ENCODE peak calls at places on chromosomes 11 and 22, in seven cellular contexts. R is IMR-90, B is fibroblast of lung, O is HCT116, D is GM23338, S is PC-3, F is OCI-LY7. N is an unnamed sample.

GRCh38 chr11:120807414-120808150 is 216.3 kb upstream of the TBCEL start:
- DNase-seq in R (peak), B (peak), O (no peak), D (peak), S (peak), F (no peak), N (no peak)

GRCh38 chr11:77411238-77411637 is 62.7 kb downstream of the PAK1 start:
- DNase-seq in R (peak), B (peak), O (no peak), D (peak), S (no peak), F (no peak), N (peak)

GRCh38 chr22:20131856-20132685 is 467 bp downstream of the ZDHHC8 start:
- DNase-seq in R (no peak), B (no peak), O (no peak), D (no peak), S (no peak), F (no peak), N (peak)

GRCh38 chr11:66862559-66863037 is 5.7 kb downstream of the LRFN4 start:
- DNase-seq in R (no peak), B (no peak), O (no peak), D (no peak), S (no peak), F (no peak), N (no peak)

GRCh38 chr11:1486054-1486825 is at the start of gene MOB2:
- DNase-seq in R (peak), B (peak), O (no peak), D (peak), S (no peak), F (no peak), N (no peak)

GRCh38 chr11:116714902-116715301 is 57.9 kb downstream of the BUD13 start:
- DNase-seq in R (no peak), B (no peak), O (no peak), D (peak), S (no peak), F (no peak), N (no peak)

GRCh38 chr11:1236316-1237127 is 13.7 kb downstream of the MUC5B start:
- DNase-seq in R (no peak), B (no peak), O (no peak), D (no peak), S (no peak), F (no peak), N (no peak)

GRCh38 chr11:31641477-31642062 is 132.0 kb downstream of the ELP4 start:
- DNase-seq in R (peak), B (peak), O (peak), D (peak), S (peak), F (peak), N (peak)

GRCh38 chr11:9039863-9040262 is 36.1 kb upstream of the NRIP3 start:
- DNase-seq in R (no peak), B (no peak), O (no peak), D (no peak), S (no peak), F (no peak), N (no peak)

GRCh38 chr11:120499088-120499487 is 12.5 kb upstream of the GRIK4 start:
- DNase-seq in R (no peak), B (no peak), O (no peak), D (no peak), S (no peak), F (no peak), N (no peak)

GRCh38 chr11:72989727-72990126 is 152.4 kb downstream of the FCHSD2 start:
- DNase-seq in R (peak), B (no peak), O (no peak), D (no peak), S (no peak), F (no peak), N (no peak)

GRCh38 chr22:48895831-48896765 is 931.6 kb downstream of the BRD1 start:
- DNase-seq in R (no peak), B (no peak), O (no peak), D (no peak), S (no peak), F (no peak), N (no peak)

GRCh38 chr11:19311306-19312030 is 70.7 kb upstream of the E2F8 start:
- DNase-seq in R (peak), B (peak), O (peak), D (peak), S (peak), F (peak), N (peak)

GRCh38 chr11:66476841-66477251 is 3.4 kb upstream of the DPP3 start:
- DNase-seq in R (no peak), B (no peak), O (no peak), D (peak), S (no peak), F (no peak), N (no peak)

GRCh38 chr11:134270250-134270714 is 5.9 kb upstream of the GLB1L3 start:
- DNase-seq in R (no peak), B (no peak), O (peak), D (peak), S (peak), F (no peak), N (no peak)

GRCh38 chr22:17597217-17597616 is 31.3 kb downstream of the ATP6V1E1 start:
- DNase-seq in R (peak), B (no peak), O (no peak), D (no peak), S (no peak), F (no peak), N (no peak)

GRCh38 chr22:30000566-30000965 is 79.7 kb upstream of the HORMAD2 start:
- DNase-seq in R (peak), B (peak), O (no peak), D (no peak), S (peak), F (no peak), N (no peak)

GRCh38 chr22:24730864-24731263 is 43.7 kb downstream of the PIWIL3 start:
- DNase-seq in R (no peak), B (no peak), O (no peak), D (peak), S (no peak), F (no peak), N (no peak)

GRCh38 chr11:118609380-118610219 is 2.2 kb downstream of the PHLDB1 start:
- DNase-seq in R (peak), B (peak), O (no peak), D (peak), S (no peak), F (no peak), N (no peak)

GRCh38 chr11:20964985-20965384 is 295.6 kb downstream of the NELL1 start:
- DNase-seq in R (no peak), B (no peak), O (no peak), D (no peak), S (no peak), F (no peak), N (no peak)

GRCh38 chr22:50303848-50304527 is 3.5 kb downstream of the PLXNB2 start:
- DNase-seq in R (no peak), B (no peak), O (no peak), D (peak), S (peak), F (peak), N (peak)

GRCh38 chr11:109747839-109748238 is 325.8 kb downstream of the C11orf87 start:
- DNase-seq in R (no peak), B (no peak), O (no peak), D (no peak), S (peak), F (no peak), N (no peak)

GRCh38 chr11:116814502-116814901 is 8.6 kb downstream of the APOA4 start:
- DNase-seq in R (no peak), B (no peak), O (no peak), D (no peak), S (no peak), F (no peak), N (no peak)

GRCh38 chr11:118115048-118115447 is 28.3 kb upstream of the SMIM35 start:
- DNase-seq in R (no peak), B (no peak), O (no peak), D (no peak), S (no peak), F (no peak), N (no peak)

GRCh38 chr11:114774599-114775365 is 96.5 kb downstream of the NXPE2 start:
- DNase-seq in R (peak), B (peak), O (peak), D (peak), S (peak), F (peak), N (peak)

GRCh38 chr11:126188332-126189108 is 22.9 kb downstream of the RPUSD4 start:
- DNase-seq in R (no peak), B (no peak), O (no peak), D (no peak), S (no peak), F (peak), N (peak)

GRCh38 chr11:134730596-134731538 is 318.8 kb upstream of the B3GAT1 start:
- DNase-seq in R (no peak), B (no peak), O (no peak), D (no peak), S (no peak), F (no peak), N (no peak)

GRCh38 chr22:49048591-49048990 is 779.1 kb downstream of the BRD1 start:
- DNase-seq in R (no peak), B (no peak), O (no peak), D (no peak), S (no peak), F (no peak), N (no peak)

GRCh38 chr11:95035316-95035715 is 10.3 kb downstream of the KDM4E start:
- DNase-seq in R (no peak), B (no peak), O (no peak), D (no peak), S (no peak), F (no peak), N (no peak)

GRCh38 chr22:25210831-25211230 is 8.6 kb upstream of the CRYBB2 start:
- DNase-seq in R (no peak), B (no peak), O (no peak), D (no peak), S (no peak), F (no peak), N (no peak)

GRCh38 chr11:2825261-2825885 is 60.2 kb downstream of the CDKN1C start:
- DNase-seq in R (peak), B (peak), O (no peak), D (no peak), S (peak), F (no peak), N (no peak)

GRCh38 chr11:111926505-111927391 is 8.0 kb downstream of the C11orf52 start:
- DNase-seq in R (peak), B (peak), O (peak), D (peak), S (peak), F (peak), N (peak)
- H3K4me3 ChIP-seq in R (peak), B (peak), O (peak), D (peak), S (peak), F (peak), N (peak)

DNA sequence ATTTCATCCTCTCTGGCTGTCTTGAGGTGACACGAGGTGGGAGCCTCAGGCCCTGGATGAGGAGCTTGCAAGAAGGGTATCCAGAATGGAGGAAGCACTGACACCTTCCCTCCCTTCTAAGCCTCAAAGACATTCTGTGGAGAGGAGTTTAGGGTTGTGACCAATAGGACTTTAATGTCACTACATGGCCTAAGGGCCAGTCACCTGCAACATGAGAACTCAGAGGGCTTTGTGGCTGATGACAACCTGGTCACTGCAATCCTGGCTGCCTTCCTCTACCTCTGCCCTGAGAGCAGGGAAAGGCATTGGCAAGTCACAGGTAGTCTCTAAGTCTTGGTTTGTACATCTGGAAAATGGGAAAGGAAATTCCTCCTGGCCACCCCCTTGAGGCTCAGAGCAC is 33.7 kb downstream of the PISD start:
- DNase-seq in R (no peak), B (no peak), O (no peak), D (no peak), S (no peak), F (no peak), N (no peak)
- H3K4me2 ChIP-seq in R (no peak), B (no peak), O (no peak), D (no peak), S (no peak), F (peak), N (no peak)

GRCh38 chr22:47054231-47055072 is 292.0 kb downstream of the TBC1D22A start:
- DNase-seq in R (no peak), B (no peak), O (no peak), D (no peak), S (no peak), F (no peak), N (no peak)

GRCh38 chr22:47055073-47055355 is 292.6 kb downstream of the TBC1D22A start:
- DNase-seq in R (no peak), B (no peak), O (no peak), D (no peak), S (no peak), F (no peak), N (no peak)

GRCh38 chr22:47056361-47056760 is 293.9 kb downstream of the TBC1D22A start:
- DNase-seq in R (no peak), B (no peak), O (no peak), D (no peak), S (no peak), F (no peak), N (no peak)

GRCh38 chr22:47055921-47056320 is 293.5 kb downstream of the TBC1D22A start:
- DNase-seq in R (no peak), B (no peak), O (no peak), D (no peak), S (no peak), F (no peak), N (no peak)

DNA sequence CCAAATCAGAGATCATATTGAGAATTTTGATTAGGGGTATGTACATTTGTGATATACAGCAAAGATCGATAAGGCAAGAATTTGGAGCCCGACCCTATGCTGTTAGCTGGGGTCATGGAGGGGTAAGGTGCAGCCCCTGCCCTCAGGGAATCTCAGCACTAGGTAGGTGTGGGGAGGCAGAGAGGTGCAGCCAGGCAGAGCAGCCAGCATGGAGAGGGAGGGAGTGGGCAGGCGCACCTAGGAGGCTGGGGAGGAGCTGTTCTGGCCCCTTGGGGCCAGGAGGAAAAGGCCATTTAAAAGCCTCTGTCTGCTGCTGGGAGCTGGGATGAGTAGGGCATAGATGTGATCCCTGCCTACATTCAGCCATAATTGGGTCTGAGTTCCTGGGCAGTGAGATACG is 293.0 kb downstream of the TBC1D22A start:
- DNase-seq in R (no peak), B (no peak), O (no peak), D (no peak), S (no peak), F (no peak), N (no peak)
- H3K4me3 ChIP-seq in R (no peak), B (no peak), O (no peak), D (no peak), S (no peak), F (no peak), N (peak)

GRCh38 chr22:40334899-40335298 is 11.4 kb upstream of the ADSL start:
- DNase-seq in R (no peak), B (no peak), O (no peak), D (no peak), S (no peak), F (no peak), N (peak)

GRCh38 chr22:40331706-40332105 is 14.6 kb upstream of the ADSL start:
- DNase-seq in R (no peak), B (no peak), O (no peak), D (no peak), S (no peak), F (no peak), N (no peak)

GRCh38 chr22:40334060-40334459 is 12.2 kb upstream of the ADSL start:
- DNase-seq in R (no peak), B (no peak), O (no peak), D (no peak), S (no peak), F (no peak), N (peak)

GRCh38 chr22:40332319-40332781 is 13.9 kb upstream of the ADSL start:
- DNase-seq in R (peak), B (peak), O (no peak), D (no peak), S (no peak), F (no peak), N (no peak)

GRCh38 chr22:40335358-40335757 is 10.9 kb upstream of the ADSL start:
- DNase-seq in R (no peak), B (no peak), O (no peak), D (no peak), S (no peak), F (no peak), N (no peak)
- H3K4me2 ChIP-seq in R (no peak), B (no peak), O (no peak), D (no peak), S (no peak), F (peak), N (peak)

N was measured in Karpas-422.